ENCODE peak calls at places on chromosomes 7 and 10, in ten cellular contexts. J is tibial nerve, H is A549, V is stomach, B is endothelial cell of umbilical vein, I is spleen, T is suprapubic skin, Z is sigmoid colon, C is K562, L is HCT116. X is an unnamed sample.

GRCh38 chr7:78327718-78328117 is 529.1 kb downstream of the PHTF2 start:
- DNase-seq in J (no peak), H (no peak), V (no peak), B (no peak), I (no peak), T (no peak), Z (no peak), C (no peak), L (no peak), X (no peak)

GRCh38 chr7:158821173-158822021 is 7.9 kb downstream of the ESYT2 start:
- DNase-seq in J (no peak), H (peak), V (no peak), B (peak), I (no peak), T (no peak), Z (no peak), C (peak), L (peak), X (no peak)

GRCh38 chr10:110498982-110499795 is 1.5 kb downstream of the DUSP5 start:
- DNase-seq in J (no peak), H (no peak), V (peak), B (peak), I (peak), T (peak), Z (no peak), C (no peak), L (no peak), X (peak)

GRCh38 chr10:8596929-8597472 is 542.5 kb downstream of the GATA3 start:
- DNase-seq in J (no peak), H (no peak), V (no peak), B (no peak), I (no peak), T (no peak), Z (no peak), C (no peak), L (no peak), X (no peak)

GRCh38 chr10:132320776-132321469 is 11.1 kb upstream of the LRRC27 start:
- DNase-seq in J (no peak), H (peak), V (no peak), B (no peak), I (peak), T (peak), Z (no peak), C (no peak), L (no peak), X (no peak)

GRCh38 chr10:103923502-103923901 is 5.5 kb upstream of the STN1 start:
- DNase-seq in J (no peak), H (no peak), V (no peak), B (no peak), I (no peak), T (no peak), Z (no peak), C (no peak), L (no peak), X (no peak)

GRCh38 chr10:7412482-7413251 is 1.8 kb upstream of the SFMBT2 start:
- DNase-seq in J (no peak), H (no peak), V (no peak), B (no peak), I (peak), T (no peak), Z (no peak), C (no peak), L (no peak), X (peak)

GRCh38 chr10:6678211-6678803 is 98.2 kb upstream of the PRKCQ start:
- DNase-seq in J (no peak), H (peak), V (peak), B (peak), I (no peak), T (no peak), Z (no peak), C (peak), L (peak), X (no peak)

GRCh38 chr10:14543048-14543903 is 212.6 kb upstream of the FRMD4A start:
- DNase-seq in J (no peak), H (no peak), V (no peak), B (no peak), I (peak), T (no peak), Z (no peak), C (no peak), L (no peak), X (no peak)

GRCh38 chr10:12873172-12873571 is 128.3 kb downstream of the CCDC3 start:
- DNase-seq in J (no peak), H (no peak), V (no peak), B (no peak), I (no peak), T (no peak), Z (no peak), C (no peak), L (no peak), X (no peak)

GRCh38 chr10:70359017-70359550 is 23.3 kb downstream of the LRRC20 start:
- DNase-seq in J (no peak), H (no peak), V (no peak), B (no peak), I (peak), T (no peak), Z (no peak), C (no peak), L (no peak), X (no peak)

GRCh38 chr7:29209745-29210144 is 15.2 kb downstream of the CHN2 start:
- DNase-seq in J (no peak), H (no peak), V (no peak), B (no peak), I (no peak), T (no peak), Z (no peak), C (no peak), L (no peak), X (no peak)

GRCh38 chr7:22280031-22280430 is 76.9 kb downstream of the RAPGEF5 start:
- DNase-seq in J (no peak), H (no peak), V (no peak), B (no peak), I (no peak), T (no peak), Z (no peak), C (no peak), L (no peak), X (no peak)

GRCh38 chr10:86348321-86349210 is 18.0 kb downstream of the GRID1 start:
- DNase-seq in J (no peak), H (no peak), V (no peak), B (no peak), I (peak), T (peak), Z (peak), C (peak), L (no peak), X (no peak)

GRCh38 chr10:35307297-35307696 is 29.0 kb upstream of the CCNY start:
- DNase-seq in J (no peak), H (no peak), V (no peak), B (no peak), I (no peak), T (no peak), Z (no peak), C (no peak), L (no peak), X (no peak)

GRCh38 chr10:29377333-29377961 is 88.6 kb downstream of the LYZL1 start:
- DNase-seq in J (no peak), H (peak), V (no peak), B (peak), I (no peak), T (no peak), Z (no peak), C (peak), L (peak), X (no peak)

GRCh38 chr10:122051609-122052385 is 62.8 kb downstream of the TACC2 start:
- DNase-seq in J (peak), H (peak), V (peak), B (peak), I (peak), T (no peak), Z (peak), C (no peak), L (peak), X (peak)

GRCh38 chr7:87759511-87759910 is 116.6 kb downstream of the SLC25A40 start:
- DNase-seq in J (no peak), H (no peak), V (no peak), B (no peak), I (no peak), T (no peak), Z (no peak), C (no peak), L (no peak), X (no peak)

GRCh38 chr10:24259365-24260125 is 50.6 kb downstream of the KIAA1217 start:
- DNase-seq in J (no peak), H (no peak), V (no peak), B (no peak), I (no peak), T (no peak), Z (no peak), C (no peak), L (no peak), X (no peak)

GRCh38 chr10:5668429-5668828 is 2.0 kb upstream of the ASB13 start:
- DNase-seq in J (no peak), H (no peak), V (no peak), B (no peak), I (no peak), T (no peak), Z (no peak), C (no peak), L (no peak), X (no peak)

GRCh38 chr10:5665380-5666323 is 743 bp downstream of the ASB13 start:
- DNase-seq in J (no peak), H (peak), V (no peak), B (peak), I (peak), T (no peak), Z (no peak), C (peak), L (no peak), X (no peak)

GRCh38 chr10:5669609-5670008 is 3.2 kb upstream of the ASB13 start:
- DNase-seq in J (no peak), H (no peak), V (no peak), B (no peak), I (no peak), T (no peak), Z (no peak), C (peak), L (no peak), X (no peak)

GRCh38 chr10:5663692-5664427 is 2.5 kb downstream of the ASB13 start:
- DNase-seq in J (no peak), H (peak), V (no peak), B (no peak), I (no peak), T (no peak), Z (no peak), C (no peak), L (no peak), X (no peak)

DNA sequence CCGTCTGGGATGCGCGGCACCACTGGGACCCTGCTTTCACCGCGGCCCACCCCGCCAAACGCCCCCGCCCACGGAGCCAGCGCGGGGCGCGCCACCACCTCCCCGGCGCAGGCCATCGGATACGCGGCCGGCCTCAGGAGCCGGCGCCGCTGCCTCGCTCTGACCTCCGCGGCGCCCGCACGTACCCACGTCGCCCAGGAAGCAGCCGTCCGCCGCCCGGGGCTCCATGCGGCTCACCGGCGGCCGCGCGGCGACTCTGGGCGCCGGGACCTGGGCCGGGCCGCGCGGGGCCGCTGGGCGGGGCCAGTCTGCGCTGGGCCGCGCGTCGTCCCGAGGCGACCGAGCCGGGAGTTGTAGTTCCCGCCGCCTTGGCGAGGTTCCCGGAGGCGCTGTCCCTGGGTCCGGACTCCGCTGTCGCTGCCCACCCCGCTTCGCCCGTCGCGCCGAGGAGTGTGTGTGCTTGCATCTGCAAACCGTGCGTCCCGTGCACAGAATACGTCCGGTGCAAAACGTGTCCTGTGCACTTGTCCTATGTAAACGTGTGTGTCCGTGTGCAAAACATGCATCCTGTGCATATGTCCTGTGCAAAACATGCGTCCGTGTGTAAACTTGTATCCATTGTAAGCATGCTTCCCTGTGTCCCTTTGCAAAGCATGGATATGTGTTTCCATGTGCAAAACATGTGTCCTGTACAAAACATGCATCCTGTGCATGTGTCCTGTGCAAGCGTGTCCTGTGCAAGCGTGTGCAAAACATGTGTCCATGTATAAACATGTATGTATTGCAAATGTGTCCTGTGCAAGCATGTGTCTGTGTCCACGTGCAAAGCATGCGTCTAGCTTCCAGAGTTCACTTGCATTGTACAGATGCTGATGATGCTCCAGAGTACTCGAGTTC is at the start of gene ASB13:
- DNase-seq in J (no peak), H (peak), V (peak), B (peak), I (peak), T (no peak), Z (peak), C (peak), L (peak), X (peak)
- TF ChIP-seq POLR2A in J (peak), H (peak), V (no peak), B (peak), I (no peak), T (no peak), Z (no peak), C (no peak), L (peak), X (no peak)

GRCh38 chr7:66905689-66906088 is 15.3 kb upstream of the TMEM248 start:
- DNase-seq in J (no peak), H (no peak), V (no peak), B (no peak), I (no peak), T (no peak), Z (no peak), C (no peak), L (no peak), X (no peak)
- TF ChIP-seq CTCF in J (no peak), H (no peak), V (no peak), B (no peak), I (no peak), T (no peak), Z (no peak), C (peak), L (peak), X (no peak)

GRCh38 chr10:4662576-4663161 is 163.3 kb upstream of the AKR1E2 start:
- DNase-seq in J (no peak), H (peak), V (no peak), B (no peak), I (peak), T (no peak), Z (peak), C (no peak), L (no peak), X (no peak)

GRCh38 chr10:4656576-4657194 is 169.3 kb upstream of the AKR1E2 start:
- DNase-seq in J (peak), H (peak), V (peak), B (peak), I (peak), T (no peak), Z (peak), C (peak), L (peak), X (peak)

GRCh38 chr10:4658777-4659176 is 167.2 kb upstream of the AKR1E2 start:
- DNase-seq in J (no peak), H (no peak), V (no peak), B (no peak), I (no peak), T (no peak), Z (no peak), C (no peak), L (no peak), X (no peak)

GRCh38 chr10:4663162-4663992 is 162.6 kb upstream of the AKR1E2 start:
- DNase-seq in J (peak), H (peak), V (peak), B (peak), I (no peak), T (peak), Z (peak), C (peak), L (peak), X (peak)

DNA sequence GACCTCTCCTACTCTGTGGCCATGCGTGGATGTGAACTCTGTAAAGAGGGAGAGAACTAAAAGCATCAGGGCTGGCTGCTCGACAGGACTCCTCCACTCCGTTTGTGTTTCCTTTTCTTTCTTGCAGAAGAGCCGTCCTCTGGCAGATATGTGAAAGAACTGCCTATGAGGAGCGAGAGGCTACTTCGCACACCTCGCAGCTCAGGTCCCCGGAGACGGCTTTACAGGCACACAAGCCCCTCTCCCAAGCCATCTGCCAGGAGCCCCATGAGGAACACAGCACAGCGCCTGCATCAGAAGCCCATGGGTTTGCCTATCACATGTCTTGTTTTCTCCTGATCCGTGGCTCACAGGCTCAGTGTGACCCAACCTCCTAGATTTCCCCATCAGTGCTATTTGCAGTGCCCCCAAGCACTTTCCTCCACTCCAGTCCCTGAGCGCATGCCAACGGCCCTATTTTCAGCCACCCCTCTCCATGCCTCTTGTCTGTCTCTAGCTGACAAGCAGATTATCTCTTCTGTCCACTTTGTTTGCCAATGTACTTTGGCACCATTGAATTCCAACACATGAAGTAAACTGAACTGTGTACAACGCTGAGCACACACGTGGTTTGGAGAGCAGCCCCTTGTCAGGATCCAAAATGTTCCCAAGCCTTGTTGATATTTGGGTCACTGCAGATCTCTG is 164.3 kb upstream of the AKR1E2 start:
- DNase-seq in J (peak), H (no peak), V (peak), B (no peak), I (peak), T (peak), Z (peak), C (no peak), L (no peak), X (peak)
- H3K4me3 ChIP-seq in J (no peak), H (no peak), V (no peak), B (no peak), I (no peak), T (no peak), Z (no peak), C (no peak), L (no peak), X (no peak)

GRCh38 chr7:151114151-151115090 is 28.1 kb downstream of the AGAP3 start:
- DNase-seq in J (no peak), H (no peak), V (peak), B (no peak), I (no peak), T (no peak), Z (no peak), C (no peak), L (no peak), X (no peak)
- TF ChIP-seq POLR2A in J (no peak), H (no peak), V (no peak), B (no peak), I (no peak), T (no peak), Z (no peak), C (no peak), L (no peak), X (no peak)

GRCh38 chr10:43610636-43611035 is 4.4 kb downstream of the ZNF485 start:
- DNase-seq in J (no peak), H (no peak), V (no peak), B (no peak), I (no peak), T (no peak), Z (no peak), C (no peak), L (no peak), X (no peak)
- TF ChIP-seq CTCF in J (no peak), H (no peak), V (no peak), B (no peak), I (no peak), T (no peak), Z (no peak), C (no peak), L (no peak), X (no peak)

GRCh38 chr7:18872344-18872743 is 245.1 kb downstream of the TWIST1 start:
- DNase-seq in J (no peak), H (no peak), V (no peak), B (no peak), I (no peak), T (no peak), Z (no peak), C (no peak), L (no peak), X (no peak)
- H3K4me3 ChIP-seq in J (no peak), H (no peak), V (no peak), B (no peak), I (no peak), T (no peak), Z (no peak), C (no peak), L (no peak), X (no peak)

GRCh38 chr7:30478349-30479228 is at the start of gene NOD1:
- DNase-seq in J (peak), H (peak), V (peak), B (peak), I (peak), T (peak), Z (peak), C (peak), L (peak), X (no peak)
- TF ChIP-seq POLR2A in J (peak), H (peak), V (peak), B (no peak), I (peak), T (no peak), Z (peak), C (peak), L (no peak), X (no peak)

X was measured in lower leg skin.